ENCODE peak calls at places on chromosomes 11 and 22, in seven cellular contexts. P is testis, G is HepG2, Y is spleen, N is IMR-90, U is HCT116, W is A549. Z is an unnamed sample. For H3K4me1, the result is how much of the 10 kb centered on the place peaks cover.

GRCh38 chr22:29971607-29972006 is 88.6 kb downstream of the MTMR3 start:
- DNase-seq in U (no peak), P (no peak), G (no peak), W (no peak), N (no peak), Y (no peak), Z (no peak)

GRCh38 chr11:2739531-2740274 is 39.9 kb upstream of the KCNQ1OT1 start:
- DNase-seq in N (no peak), W (no peak), U (no peak), G (no peak), P (no peak), Y (no peak), Z (no peak)

GRCh38 chr22:18991138-18991432 is 55.0 kb upstream of the PRODH start:
- DNase-seq in G (no peak), Y (no peak), P (no peak), W (no peak), N (no peak), U (no peak), Z (no peak)

GRCh38 chr11:44188643-44189042 is 93.2 kb downstream of the EXT2 start:
- DNase-seq in W (no peak), N (peak), G (no peak), P (no peak), U (no peak), Y (no peak), Z (no peak)

GRCh38 chr11:115459563-115459962 is 44.7 kb downstream of the CADM1 start:
- DNase-seq in W (no peak), Y (no peak), N (peak), U (no peak), P (no peak), G (no peak), Z (no peak)

GRCh38 chr22:41976070-41976901 is 7.0 kb downstream of the SEPTIN3 start:
- DNase-seq in G (no peak), N (no peak), P (peak), Y (peak), U (no peak), W (no peak), Z (peak)

GRCh38 chr11:6646040-6646439 is 9.6 kb downstream of the DCHS1 start:
- DNase-seq in G (no peak), P (no peak), N (peak), U (no peak), Y (peak), W (no peak), Z (peak)

GRCh38 chr22:30261134-30261533 is 5.5 kb downstream of the OSM start:
- DNase-seq in N (no peak), P (no peak), W (no peak), G (peak), Y (peak), U (no peak), Z (no peak)

GRCh38 chr22:50497093-50497492 is 10.4 kb downstream of the LMF2 start:
- DNase-seq in P (no peak), N (no peak), G (no peak), U (no peak), W (no peak), Y (no peak), Z (no peak)

GRCh38 chr22:49764151-49764581 is 63.5 kb downstream of the BRD1 start:
- DNase-seq in U (no peak), G (no peak), Y (peak), W (no peak), N (no peak), P (no peak), Z (no peak)

GRCh38 chr22:39246690-39247332 is 2.0 kb upstream of the PDGFB start:
- DNase-seq in Y (no peak), W (no peak), U (no peak), G (no peak), N (no peak), P (no peak), Z (no peak)

GRCh38 chr11:35583843-35584242 is 34.4 kb upstream of the FJX1 start:
- DNase-seq in N (no peak), W (no peak), P (no peak), U (no peak), G (no peak), Y (no peak), Z (no peak)

GRCh38 chr11:67642490-67643120 is 3.0 kb upstream of the TBX10 start:
- DNase-seq in Y (no peak), P (no peak), U (no peak), G (no peak), W (no peak), N (no peak), Z (no peak)

GRCh38 chr11:40797981-40798380 is 661.5 kb downstream of the LRRC4C start:
- DNase-seq in N (no peak), Y (no peak), G (no peak), P (no peak), W (no peak), U (no peak), Z (no peak)

GRCh38 chr11:1206391-1207271 is 16.2 kb upstream of the MUC5B start:
- DNase-seq in P (no peak), N (no peak), Y (peak), G (no peak), W (no peak), U (no peak), Z (peak)

GRCh38 chr11:57903441-57904123 is 120.1 kb upstream of the OR9Q1 start:
- DNase-seq in W (peak), U (peak), N (peak), P (no peak), G (no peak), Y (no peak), Z (peak)

GRCh38 chr11:112719736-112720525 is 241.3 kb upstream of the NCAM1 start:
- DNase-seq in G (no peak), W (no peak), Y (no peak), U (no peak), N (no peak), P (no peak), Z (no peak)

GRCh38 chr22:39773976-39774539 is 119.5 kb downstream of the ENTHD1 start:
- DNase-seq in G (no peak), N (peak), W (no peak), Y (no peak), P (no peak), U (no peak), Z (no peak)

GRCh38 chr22:37538590-37539357 is 19.6 kb upstream of the CARD10 start:
- DNase-seq in P (peak), Y (peak), N (peak), U (peak), G (peak), W (peak), Z (peak)
- TF ChIP-seq POLR2A in P (no peak), Y (no peak), N (peak), U (no peak), G (no peak), W (no peak), Z (peak)

GRCh38 chr11:65611758-65612603 is 2.0 kb downstream of the MAP3K11 start:
- DNase-seq in G (no peak), N (peak), U (no peak), Y (no peak), P (no peak), W (no peak), Z (no peak)
- H3K4me1 ChIP-seq in G (under half), N (under half), U (half or more), Y (half or more), P (half or more), W (under half), Z (under half)

GRCh38 chr11:26665946-26666345 is 55.9 kb downstream of the SLC5A12 start:
- DNase-seq in Y (no peak), G (no peak), N (no peak), P (no peak), W (no peak), U (no peak), Z (no peak)
- TF ChIP-seq POLR2A in Y (no peak), G (no peak), N (no peak), P (no peak), W (no peak), U (no peak), Z (no peak)

GRCh38 chr22:43827926-43828710 is 16.0 kb upstream of the EFCAB6 start:
- DNase-seq in N (no peak), W (no peak), G (no peak), P (no peak), U (no peak), Y (no peak), Z (no peak)
- H3K4me1 ChIP-seq in N (under half), W (under half), G (under half), P (under half), U (under half), Y (under half), Z (under half)